ENCODE peak calls at places on chromosomes 6 and 20, in nine cellular contexts. One of them, this sample, is unnamed.

GRCh38 chr20:63819224-63819917 is 11.7 kb downstream of the ZBTB46 start:
- DNase-seq in naive thymus-derived CD8-positive, alpha-beta T cell: no peak
- DNase-seq in NB4: peak
- DNase-seq in H9: no peak
- DNase-seq in aorta: no peak
- DNase-seq in stimulated activated CD4-positive, alpha-beta T cell treated with anti-CD3 and anti-CD28 coated beads, Interleukin-1b, Interleukin-23, amount 100 ng/mL, for 48 hours: no peak
- DNase-seq in fibroblast of lung: no peak
- DNase-seq in activated naive CD4-positive, alpha-beta T cell treated with anti-CD3 and anti-CD28 coated beads, Interleukin-2, amount 10 ng/mL, durations not matched to agents 7 days and 5 days: no peak
- DNase-seq in GM12865: no peak
- DNase-seq in this sample: no peak

GRCh38 chr6:168909288-168909687 is 344.4 kb downstream of the THBS2 start:
- DNase-seq in naive thymus-derived CD8-positive, alpha-beta T cell: no peak
- DNase-seq in NB4: no peak
- DNase-seq in H9: no peak
- DNase-seq in aorta: no peak
- DNase-seq in stimulated activated CD4-positive, alpha-beta T cell treated with anti-CD3 and anti-CD28 coated beads, Interleukin-1b, Interleukin-23, amount 100 ng/mL, for 48 hours: no peak
- DNase-seq in fibroblast of lung: no peak
- DNase-seq in activated naive CD4-positive, alpha-beta T cell treated with anti-CD3 and anti-CD28 coated beads, Interleukin-2, amount 10 ng/mL, durations not matched to agents 7 days and 5 days: no peak
- DNase-seq in GM12865: no peak
- DNase-seq in this sample: peak

GRCh38 chr6:38134704-38135088 is 315.2 kb downstream of the ZFAND3 start:
- DNase-seq in naive thymus-derived CD8-positive, alpha-beta T cell: no peak
- DNase-seq in NB4: no peak
- DNase-seq in H9: no peak
- DNase-seq in aorta: no peak
- DNase-seq in stimulated activated CD4-positive, alpha-beta T cell treated with anti-CD3 and anti-CD28 coated beads, Interleukin-1b, Interleukin-23, amount 100 ng/mL, for 48 hours: no peak
- DNase-seq in fibroblast of lung: no peak
- DNase-seq in activated naive CD4-positive, alpha-beta T cell treated with anti-CD3 and anti-CD28 coated beads, Interleukin-2, amount 10 ng/mL, durations not matched to agents 7 days and 5 days: no peak
- DNase-seq in GM12865: no peak
- DNase-seq in this sample: no peak

GRCh38 chr20:24817351-24817750 is 131.7 kb upstream of the CST7 start:
- DNase-seq in naive thymus-derived CD8-positive, alpha-beta T cell: no peak
- DNase-seq in NB4: no peak
- DNase-seq in H9: no peak
- DNase-seq in aorta: no peak
- DNase-seq in stimulated activated CD4-positive, alpha-beta T cell treated with anti-CD3 and anti-CD28 coated beads, Interleukin-1b, Interleukin-23, amount 100 ng/mL, for 48 hours: no peak
- DNase-seq in fibroblast of lung: no peak
- DNase-seq in activated naive CD4-positive, alpha-beta T cell treated with anti-CD3 and anti-CD28 coated beads, Interleukin-2, amount 10 ng/mL, durations not matched to agents 7 days and 5 days: no peak
- DNase-seq in GM12865: no peak
- DNase-seq in this sample: no peak

GRCh38 chr20:23125625-23126191 is 39.6 kb upstream of the CD93 start:
- DNase-seq in naive thymus-derived CD8-positive, alpha-beta T cell: no peak
- DNase-seq in NB4: peak
- DNase-seq in H9: no peak
- DNase-seq in aorta: peak
- DNase-seq in stimulated activated CD4-positive, alpha-beta T cell treated with anti-CD3 and anti-CD28 coated beads, Interleukin-1b, Interleukin-23, amount 100 ng/mL, for 48 hours: no peak
- DNase-seq in fibroblast of lung: peak
- DNase-seq in activated naive CD4-positive, alpha-beta T cell treated with anti-CD3 and anti-CD28 coated beads, Interleukin-2, amount 10 ng/mL, durations not matched to agents 7 days and 5 days: no peak
- DNase-seq in GM12865: peak
- DNase-seq in this sample: no peak

GRCh38 chr20:15675151-15675550 is 898.1 kb downstream of the KIF16B start:
- DNase-seq in naive thymus-derived CD8-positive, alpha-beta T cell: no peak
- DNase-seq in NB4: no peak
- DNase-seq in H9: no peak
- DNase-seq in aorta: no peak
- DNase-seq in stimulated activated CD4-positive, alpha-beta T cell treated with anti-CD3 and anti-CD28 coated beads, Interleukin-1b, Interleukin-23, amount 100 ng/mL, for 48 hours: no peak
- DNase-seq in fibroblast of lung: no peak
- DNase-seq in activated naive CD4-positive, alpha-beta T cell treated with anti-CD3 and anti-CD28 coated beads, Interleukin-2, amount 10 ng/mL, durations not matched to agents 7 days and 5 days: no peak
- DNase-seq in GM12865: no peak
- DNase-seq in this sample: no peak

GRCh38 chr6:11848852-11849731 is 70.5 kb upstream of the ADTRP start:
- DNase-seq in naive thymus-derived CD8-positive, alpha-beta T cell: no peak
- DNase-seq in NB4: no peak
- DNase-seq in H9: no peak
- DNase-seq in aorta: no peak
- DNase-seq in stimulated activated CD4-positive, alpha-beta T cell treated with anti-CD3 and anti-CD28 coated beads, Interleukin-1b, Interleukin-23, amount 100 ng/mL, for 48 hours: no peak
- DNase-seq in fibroblast of lung: peak
- DNase-seq in activated naive CD4-positive, alpha-beta T cell treated with anti-CD3 and anti-CD28 coated beads, Interleukin-2, amount 10 ng/mL, durations not matched to agents 7 days and 5 days: no peak
- DNase-seq in GM12865: no peak
- DNase-seq in this sample: no peak

GRCh38 chr6:128124713-128125112 is 223.9 kb upstream of the THEMIS start:
- DNase-seq in naive thymus-derived CD8-positive, alpha-beta T cell: no peak
- DNase-seq in NB4: no peak
- DNase-seq in H9: no peak
- DNase-seq in aorta: no peak
- DNase-seq in stimulated activated CD4-positive, alpha-beta T cell treated with anti-CD3 and anti-CD28 coated beads, Interleukin-1b, Interleukin-23, amount 100 ng/mL, for 48 hours: peak
- DNase-seq in fibroblast of lung: peak
- DNase-seq in activated naive CD4-positive, alpha-beta T cell treated with anti-CD3 and anti-CD28 coated beads, Interleukin-2, amount 10 ng/mL, durations not matched to agents 7 days and 5 days: no peak
- DNase-seq in GM12865: no peak
- DNase-seq in this sample: no peak

GRCh38 chr6:83119742-83120300 is 52.4 kb downstream of the DOP1A start:
- DNase-seq in naive thymus-derived CD8-positive, alpha-beta T cell: no peak
- DNase-seq in NB4: no peak
- DNase-seq in H9: no peak
- DNase-seq in aorta: no peak
- DNase-seq in stimulated activated CD4-positive, alpha-beta T cell treated with anti-CD3 and anti-CD28 coated beads, Interleukin-1b, Interleukin-23, amount 100 ng/mL, for 48 hours: no peak
- DNase-seq in fibroblast of lung: peak
- DNase-seq in activated naive CD4-positive, alpha-beta T cell treated with anti-CD3 and anti-CD28 coated beads, Interleukin-2, amount 10 ng/mL, durations not matched to agents 7 days and 5 days: no peak
- DNase-seq in GM12865: no peak
- DNase-seq in this sample: no peak

GRCh38 chr6:145247677-145248419 is 487.5 kb downstream of the EPM2A start:
- DNase-seq in naive thymus-derived CD8-positive, alpha-beta T cell: no peak
- DNase-seq in NB4: peak
- DNase-seq in H9: no peak
- DNase-seq in aorta: no peak
- DNase-seq in stimulated activated CD4-positive, alpha-beta T cell treated with anti-CD3 and anti-CD28 coated beads, Interleukin-1b, Interleukin-23, amount 100 ng/mL, for 48 hours: no peak
- DNase-seq in fibroblast of lung: peak
- DNase-seq in activated naive CD4-positive, alpha-beta T cell treated with anti-CD3 and anti-CD28 coated beads, Interleukin-2, amount 10 ng/mL, durations not matched to agents 7 days and 5 days: no peak
- DNase-seq in GM12865: no peak
- DNase-seq in this sample: no peak

GRCh38 chr6:130453230-130453629 is 87.4 kb downstream of the TMEM200A start:
- DNase-seq in naive thymus-derived CD8-positive, alpha-beta T cell: no peak
- DNase-seq in NB4: no peak
- DNase-seq in H9: no peak
- DNase-seq in aorta: no peak
- DNase-seq in stimulated activated CD4-positive, alpha-beta T cell treated with anti-CD3 and anti-CD28 coated beads, Interleukin-1b, Interleukin-23, amount 100 ng/mL, for 48 hours: no peak
- DNase-seq in fibroblast of lung: peak
- DNase-seq in activated naive CD4-positive, alpha-beta T cell treated with anti-CD3 and anti-CD28 coated beads, Interleukin-2, amount 10 ng/mL, durations not matched to agents 7 days and 5 days: no peak
- DNase-seq in GM12865: peak
- DNase-seq in this sample: peak

GRCh38 chr20:4603724-4604123 is 118.0 kb upstream of the PRND start:
- DNase-seq in naive thymus-derived CD8-positive, alpha-beta T cell: no peak
- DNase-seq in NB4: no peak
- DNase-seq in H9: no peak
- DNase-seq in aorta: no peak
- DNase-seq in stimulated activated CD4-positive, alpha-beta T cell treated with anti-CD3 and anti-CD28 coated beads, Interleukin-1b, Interleukin-23, amount 100 ng/mL, for 48 hours: no peak
- DNase-seq in fibroblast of lung: peak
- DNase-seq in activated naive CD4-positive, alpha-beta T cell treated with anti-CD3 and anti-CD28 coated beads, Interleukin-2, amount 10 ng/mL, durations not matched to agents 7 days and 5 days: no peak
- DNase-seq in GM12865: no peak
- DNase-seq in this sample: no peak

GRCh38 chr6:112503210-112503609 is 156.1 kb downstream of the RFPL4B start:
- DNase-seq in naive thymus-derived CD8-positive, alpha-beta T cell: no peak
- DNase-seq in NB4: no peak
- DNase-seq in H9: no peak
- DNase-seq in aorta: no peak
- DNase-seq in stimulated activated CD4-positive, alpha-beta T cell treated with anti-CD3 and anti-CD28 coated beads, Interleukin-1b, Interleukin-23, amount 100 ng/mL, for 48 hours: no peak
- DNase-seq in fibroblast of lung: peak
- DNase-seq in activated naive CD4-positive, alpha-beta T cell treated with anti-CD3 and anti-CD28 coated beads, Interleukin-2, amount 10 ng/mL, durations not matched to agents 7 days and 5 days: no peak
- DNase-seq in GM12865: no peak
- DNase-seq in this sample: no peak

GRCh38 chr6:12602342-12602741 is 114.2 kb upstream of the PHACTR1 start:
- DNase-seq in naive thymus-derived CD8-positive, alpha-beta T cell: no peak
- DNase-seq in NB4: no peak
- DNase-seq in H9: no peak
- DNase-seq in aorta: no peak
- DNase-seq in stimulated activated CD4-positive, alpha-beta T cell treated with anti-CD3 and anti-CD28 coated beads, Interleukin-1b, Interleukin-23, amount 100 ng/mL, for 48 hours: no peak
- DNase-seq in fibroblast of lung: peak
- DNase-seq in activated naive CD4-positive, alpha-beta T cell treated with anti-CD3 and anti-CD28 coated beads, Interleukin-2, amount 10 ng/mL, durations not matched to agents 7 days and 5 days: no peak
- DNase-seq in GM12865: no peak
- DNase-seq in this sample: no peak

GRCh38 chr20:47792021-47792618 is 6.8 kb upstream of the SULF2 start:
- DNase-seq in naive thymus-derived CD8-positive, alpha-beta T cell: no peak
- DNase-seq in NB4: peak
- DNase-seq in H9: no peak
- DNase-seq in aorta: peak
- DNase-seq in stimulated activated CD4-positive, alpha-beta T cell treated with anti-CD3 and anti-CD28 coated beads, Interleukin-1b, Interleukin-23, amount 100 ng/mL, for 48 hours: no peak
- DNase-seq in fibroblast of lung: peak
- DNase-seq in activated naive CD4-positive, alpha-beta T cell treated with anti-CD3 and anti-CD28 coated beads, Interleukin-2, amount 10 ng/mL, durations not matched to agents 7 days and 5 days: no peak
- DNase-seq in GM12865: no peak
- DNase-seq in this sample: no peak

GRCh38 chr6:159601211-159601610 is 91.8 kb downstream of the SOD2 start:
- DNase-seq in naive thymus-derived CD8-positive, alpha-beta T cell: no peak
- DNase-seq in NB4: no peak
- DNase-seq in H9: no peak
- DNase-seq in aorta: no peak
- DNase-seq in stimulated activated CD4-positive, alpha-beta T cell treated with anti-CD3 and anti-CD28 coated beads, Interleukin-1b, Interleukin-23, amount 100 ng/mL, for 48 hours: no peak
- DNase-seq in fibroblast of lung: no peak
- DNase-seq in activated naive CD4-positive, alpha-beta T cell treated with anti-CD3 and anti-CD28 coated beads, Interleukin-2, amount 10 ng/mL, durations not matched to agents 7 days and 5 days: no peak
- DNase-seq in GM12865: no peak
- DNase-seq in this sample: no peak

GRCh38 chr6:131206463-131207251 is 71.4 kb downstream of the AKAP7 start:
- DNase-seq in naive thymus-derived CD8-positive, alpha-beta T cell: no peak
- DNase-seq in NB4: no peak
- DNase-seq in H9: no peak
- DNase-seq in aorta: no peak
- DNase-seq in stimulated activated CD4-positive, alpha-beta T cell treated with anti-CD3 and anti-CD28 coated beads, Interleukin-1b, Interleukin-23, amount 100 ng/mL, for 48 hours: no peak
- DNase-seq in fibroblast of lung: no peak
- DNase-seq in activated naive CD4-positive, alpha-beta T cell treated with anti-CD3 and anti-CD28 coated beads, Interleukin-2, amount 10 ng/mL, durations not matched to agents 7 days and 5 days: no peak
- DNase-seq in GM12865: no peak
- DNase-seq in this sample: no peak

GRCh38 chr6:159801935-159802334 is 1.9 kb downstream of the PNLDC1 start:
- DNase-seq in naive thymus-derived CD8-positive, alpha-beta T cell: no peak
- DNase-seq in NB4: peak
- DNase-seq in H9: no peak
- DNase-seq in aorta: no peak
- DNase-seq in stimulated activated CD4-positive, alpha-beta T cell treated with anti-CD3 and anti-CD28 coated beads, Interleukin-1b, Interleukin-23, amount 100 ng/mL, for 48 hours: no peak
- DNase-seq in fibroblast of lung: no peak
- DNase-seq in activated naive CD4-positive, alpha-beta T cell treated with anti-CD3 and anti-CD28 coated beads, Interleukin-2, amount 10 ng/mL, durations not matched to agents 7 days and 5 days: no peak
- DNase-seq in GM12865: no peak
- DNase-seq in this sample: no peak

GRCh38 chr6:14284969-14285368 is 167.4 kb downstream of the CD83 start:
- DNase-seq in naive thymus-derived CD8-positive, alpha-beta T cell: no peak
- DNase-seq in NB4: no peak
- DNase-seq in H9: peak
- DNase-seq in aorta: no peak
- DNase-seq in stimulated activated CD4-positive, alpha-beta T cell treated with anti-CD3 and anti-CD28 coated beads, Interleukin-1b, Interleukin-23, amount 100 ng/mL, for 48 hours: no peak
- DNase-seq in fibroblast of lung: no peak
- DNase-seq in activated naive CD4-positive, alpha-beta T cell treated with anti-CD3 and anti-CD28 coated beads, Interleukin-2, amount 10 ng/mL, durations not matched to agents 7 days and 5 days: no peak
- DNase-seq in GM12865: no peak
- DNase-seq in this sample: no peak

GRCh38 chr20:48586728-48587127 is 241.1 kb downstream of the PREX1 start:
- DNase-seq in naive thymus-derived CD8-positive, alpha-beta T cell: no peak
- DNase-seq in NB4: no peak
- DNase-seq in H9: no peak
- DNase-seq in aorta: no peak
- DNase-seq in stimulated activated CD4-positive, alpha-beta T cell treated with anti-CD3 and anti-CD28 coated beads, Interleukin-1b, Interleukin-23, amount 100 ng/mL, for 48 hours: no peak
- DNase-seq in fibroblast of lung: no peak
- DNase-seq in activated naive CD4-positive, alpha-beta T cell treated with anti-CD3 and anti-CD28 coated beads, Interleukin-2, amount 10 ng/mL, durations not matched to agents 7 days and 5 days: no peak
- DNase-seq in GM12865: no peak
- DNase-seq in this sample: no peak

GRCh38 chr6:119661628-119662027 is 312.1 kb upstream of the MAN1A1 start:
- DNase-seq in naive thymus-derived CD8-positive, alpha-beta T cell: no peak
- DNase-seq in NB4: no peak
- DNase-seq in H9: no peak
- DNase-seq in aorta: no peak
- DNase-seq in stimulated activated CD4-positive, alpha-beta T cell treated with anti-CD3 and anti-CD28 coated beads, Interleukin-1b, Interleukin-23, amount 100 ng/mL, for 48 hours: no peak
- DNase-seq in fibroblast of lung: no peak
- DNase-seq in activated naive CD4-positive, alpha-beta T cell treated with anti-CD3 and anti-CD28 coated beads, Interleukin-2, amount 10 ng/mL, durations not matched to agents 7 days and 5 days: no peak
- DNase-seq in GM12865: no peak
- DNase-seq in this sample: no peak

GRCh38 chr6:4979426-4979825 is 24.4 kb downstream of the RPP40 start:
- DNase-seq in naive thymus-derived CD8-positive, alpha-beta T cell: no peak
- DNase-seq in NB4: no peak
- DNase-seq in H9: no peak
- DNase-seq in aorta: no peak
- DNase-seq in stimulated activated CD4-positive, alpha-beta T cell treated with anti-CD3 and anti-CD28 coated beads, Interleukin-1b, Interleukin-23, amount 100 ng/mL, for 48 hours: no peak
- DNase-seq in fibroblast of lung: no peak
- DNase-seq in activated naive CD4-positive, alpha-beta T cell treated with anti-CD3 and anti-CD28 coated beads, Interleukin-2, amount 10 ng/mL, durations not matched to agents 7 days and 5 days: no peak
- DNase-seq in GM12865: no peak
- DNase-seq in this sample: no peak

GRCh38 chr6:21455071-21455470 is 138.5 kb upstream of the SOX4 start:
- DNase-seq in naive thymus-derived CD8-positive, alpha-beta T cell: no peak
- DNase-seq in NB4: no peak
- DNase-seq in H9: no peak
- DNase-seq in aorta: no peak
- DNase-seq in stimulated activated CD4-positive, alpha-beta T cell treated with anti-CD3 and anti-CD28 coated beads, Interleukin-1b, Interleukin-23, amount 100 ng/mL, for 48 hours: no peak
- DNase-seq in fibroblast of lung: no peak
- DNase-seq in activated naive CD4-positive, alpha-beta T cell treated with anti-CD3 and anti-CD28 coated beads, Interleukin-2, amount 10 ng/mL, durations not matched to agents 7 days and 5 days: no peak
- DNase-seq in GM12865: no peak
- DNase-seq in this sample: no peak